ENCODE peak calls at places on chromosomes 1 and 21, in six cellular contexts. Q, K, R, E, V and S are unnamed samples.

GRCh38 chr1:193937308-193937707 is 750.9 kb upstream of the B3GALT2 start:
- DNase-seq in Q (no peak), K (no peak), R (no peak), E (no peak), V (no peak), S (no peak)

GRCh38 chr21:42351626-42352432 is 1.0 kb upstream of the TFF2 start:
- DNase-seq in Q (no peak), K (no peak), R (no peak), E (no peak), V (peak; percentile 25), S (no peak)

GRCh38 chr1:192153276-192153675 is 5.0 kb upstream of the RGS18 start:
- DNase-seq in Q (no peak), K (no peak), R (peak; percentile 66), E (no peak), V (no peak), S (no peak)

GRCh38 chr1:234683856-234684632 is 74.1 kb upstream of the IRF2BP2 start:
- DNase-seq in Q (no peak), K (peak; percentile 76), R (peak; percentile 73), E (peak; percentile 90), V (no peak), S (no peak)

GRCh38 chr1:154626456-154627246 is 18.7 kb upstream of the ADAR start:
- DNase-seq in Q (no peak), K (no peak), R (peak; percentile 36), E (no peak), V (no peak), S (no peak)

GRCh38 chr21:45228171-45228641 is 59.5 kb downstream of the POFUT2 start:
- DNase-seq in Q (peak; percentile 93), K (peak; percentile 71), R (peak; percentile 98), E (peak; percentile 98), V (no peak), S (no peak)

GRCh38 chr1:3319874-3320245 is 134.6 kb upstream of the ARHGEF16 start:
- DNase-seq in Q (peak; percentile 8), K (no peak), R (peak; percentile 80), E (peak; percentile 53), V (no peak), S (peak; percentile 52)

GRCh38 chr1:155681776-155682175 is 6.8 kb downstream of the YY1AP1 start:
- DNase-seq in Q (no peak), K (no peak), R (no peak), E (no peak), V (no peak), S (no peak)

GRCh38 chr1:47675721-47676120 is 237.9 kb downstream of the FOXD2 start:
- DNase-seq in Q (no peak), K (peak; percentile 12), R (no peak), E (no peak), V (no peak), S (no peak)

GRCh38 chr1:1021010-1021845 is 1.3 kb downstream of the AGRN start:
- DNase-seq in Q (peak; percentile 17), K (no peak), R (peak; percentile 72), E (peak; percentile 73), V (no peak), S (no peak)

GRCh38 chr1:210231846-210232523 is 611 bp upstream of the SERTAD4 start:
- DNase-seq in Q (no peak), K (no peak), R (peak; percentile 17), E (peak; percentile 61), V (no peak), S (no peak)

GRCh38 chr1:6951536-6951935 is 166.3 kb downstream of the CAMTA1 start:
- DNase-seq in Q (no peak), K (no peak), R (no peak), E (no peak), V (no peak), S (no peak)

GRCh38 chr1:39269791-39270342 is 65.4 kb downstream of the MACF1 start:
- DNase-seq in Q (peak; percentile 46), K (no peak), R (peak; percentile 84), E (peak; percentile 79), V (no peak), S (no peak)

GRCh38 chr1:65948609-65949229 is 156.0 kb downstream of the PDE4B start:
- DNase-seq in Q (no peak), K (no peak), R (peak; percentile 91), E (peak; percentile 66), V (no peak), S (no peak)

GRCh38 chr1:79198841-79199240 is 192.3 kb upstream of the ADGRL4 start:
- DNase-seq in Q (peak; percentile 25), K (no peak), R (peak; percentile 70), E (peak; percentile 44), V (no peak), S (no peak)

GRCh38 chr1:174988539-174988938 is 11.2 kb upstream of the CACYBP start:
- DNase-seq in Q (no peak), K (no peak), R (no peak), E (no peak), V (no peak), S (no peak)

GRCh38 chr1:27179373-27179772 is 24.4 kb upstream of the SLC9A1 start:
- DNase-seq in Q (no peak), K (no peak), R (peak; percentile 39), E (peak; percentile 26), V (no peak), S (no peak)

GRCh38 chr1:29920784-29921183 is 684.5 kb downstream of the PTPRU start:
- DNase-seq in Q (no peak), K (no peak), R (no peak), E (no peak), V (no peak), S (no peak)

GRCh38 chr1:67393240-67393639 is 37.0 kb downstream of the SERBP1 start:
- DNase-seq in Q (no peak), K (peak; percentile 32), R (no peak), E (no peak), V (no peak), S (no peak)

GRCh38 chr1:109385417-109385816 is 12.3 kb downstream of the SORT1 start:
- DNase-seq in Q (no peak), K (peak; percentile 78), R (no peak), E (no peak), V (no peak), S (no peak)

GRCh38 chr1:102562380-102562779 is 545.9 kb downstream of the COL11A1 start:
- DNase-seq in Q (no peak), K (no peak), R (no peak), E (no peak), V (no peak), S (no peak)

DNA sequence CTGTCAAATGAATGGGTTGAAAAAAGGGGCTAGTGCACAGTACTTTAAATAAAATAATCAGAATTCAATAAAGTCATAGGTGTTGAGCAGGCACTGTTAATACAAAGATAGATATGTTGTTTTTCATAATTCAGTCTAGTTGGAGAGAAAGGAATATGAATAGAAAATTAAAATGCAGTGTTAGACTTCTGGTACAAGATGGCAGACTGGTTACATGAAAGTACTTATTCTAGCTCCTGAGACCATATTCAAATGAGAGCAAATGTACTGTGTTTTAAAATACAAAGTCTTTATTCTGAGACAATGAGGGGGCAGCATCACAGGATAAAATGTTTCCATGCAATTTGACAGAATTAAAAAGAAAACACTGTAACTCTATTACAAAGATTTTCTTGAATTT is 542.1 kb downstream of the COL11A1 start:
- DNase-seq in Q (no peak), K (no peak), R (no peak), E (no peak), V (no peak), S (no peak)
- TF ChIP-seq CTCF in Q (peak; percentile 2), K (no peak), R (no peak), E (no peak), V (no peak), S (no peak)

GRCh38 chr21:16928439-16928838 is 584.4 kb upstream of the CXADR start:
- DNase-seq in Q (no peak), K (no peak), R (no peak), E (no peak), V (no peak), S (no peak)
- TF ChIP-seq CTCF in Q (no peak), K (no peak), R (no peak), E (no peak), V (no peak), S (no peak)

DNA sequence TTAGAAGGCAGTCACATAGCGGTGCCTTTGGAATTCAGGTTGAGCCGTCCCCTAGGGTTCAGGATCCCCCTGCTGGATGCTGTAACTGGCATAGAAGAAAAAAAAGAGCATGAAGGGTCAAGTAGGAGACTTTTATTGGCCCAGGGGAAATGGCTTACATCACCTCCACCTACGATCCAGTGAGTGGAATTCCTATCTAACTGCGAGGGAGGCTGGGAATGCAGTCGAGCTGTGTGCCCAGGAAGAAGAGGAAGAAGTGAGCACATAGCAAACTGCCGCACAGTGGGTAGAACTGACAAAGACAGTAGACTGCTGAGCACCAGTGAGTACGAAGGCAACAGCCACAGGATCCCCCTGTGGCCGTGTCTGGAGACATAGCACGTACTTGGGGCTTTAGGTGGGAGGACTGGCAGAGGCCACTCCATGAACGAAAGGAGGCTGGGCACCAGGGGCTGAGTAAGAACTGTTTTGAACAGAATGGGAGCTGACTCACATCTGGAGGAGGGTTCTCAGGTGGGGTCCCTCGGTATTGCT is 79.2 kb downstream of the RNF220 start:
- DNase-seq in Q (no peak), K (no peak), R (peak; percentile 49), E (no peak), V (no peak), S (no peak)
- TF ChIP-seq CTCF in Q (no peak), K (no peak), R (peak; percentile 11), E (no peak), V (no peak), S (no peak)

GRCh38 chr1:168452329-168452728 is 91.5 kb downstream of the XCL2 start:
- DNase-seq in Q (no peak), K (no peak), R (no peak), E (no peak), V (no peak), S (no peak)
- TF ChIP-seq CTCF in Q (peak; percentile 27), K (no peak), R (peak; percentile 34), E (no peak), V (no peak), S (peak; percentile 20)

GRCh38 chr1:20302093-20302471 is 11.4 kb downstream of the VWA5B1 start:
- DNase-seq in Q (no peak), K (no peak), R (no peak), E (no peak), V (no peak), S (no peak)

GRCh38 chr1:20307026-20307425 is 16.4 kb downstream of the VWA5B1 start:
- DNase-seq in Q (no peak), K (no peak), R (no peak), E (no peak), V (no peak), S (no peak)

GRCh38 chr1:20301463-20302092 is 10.9 kb downstream of the VWA5B1 start:
- DNase-seq in Q (no peak), K (no peak), R (no peak), E (no peak), V (no peak), S (no peak)
- TF ChIP-seq CTCF in Q (no peak), K (no peak), R (no peak), E (no peak), V (no peak), S (no peak)

DNA sequence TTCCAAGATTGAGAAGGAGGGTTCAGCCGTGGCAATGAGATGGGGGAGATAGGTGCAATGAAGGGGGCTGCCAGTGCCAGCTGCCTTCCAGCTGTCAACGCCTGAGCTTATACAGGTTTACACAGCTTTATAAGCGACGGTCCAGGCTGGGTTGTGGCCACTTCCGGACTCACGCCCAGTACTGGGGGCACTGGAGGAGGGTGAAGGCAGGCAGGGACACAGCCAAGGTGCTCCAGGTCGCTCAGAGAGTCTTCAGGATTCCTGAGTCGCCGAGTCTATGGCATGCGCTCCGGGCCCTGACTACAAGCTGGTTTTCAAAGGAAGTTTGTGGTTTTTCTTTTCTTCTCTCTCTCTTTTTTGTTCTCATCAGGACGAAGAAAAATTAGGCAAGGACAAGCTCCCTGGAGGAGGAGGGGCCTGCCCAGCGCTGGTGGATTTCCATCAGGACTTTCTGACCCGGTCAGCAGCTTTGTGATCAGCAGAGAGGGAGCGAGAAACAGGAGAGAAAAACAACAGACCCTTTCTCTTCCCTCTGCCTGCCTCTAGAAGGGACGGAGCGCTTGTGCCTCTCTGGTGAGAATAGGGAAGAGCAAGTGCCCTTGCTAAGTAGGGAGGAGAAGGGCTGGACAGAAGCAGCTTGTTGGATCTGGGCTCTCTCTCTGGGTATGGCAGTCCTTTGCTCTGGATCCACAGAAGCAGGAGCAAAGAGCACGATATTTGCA is at the start of gene MINDY1:
- DNase-seq in Q (peak; percentile 67), K (peak; percentile 82), R (peak; percentile 93), E (peak; percentile 87), V (no peak), S (peak; percentile 59)
- TF ChIP-seq CTCF in Q (peak; percentile 55), K (peak; percentile 57), R (peak; percentile 72), E (peak; percentile 75), V (no peak), S (peak; percentile 58)